ENCODE peak calls at places on chromosome 11, in five cellular contexts. One of them, this sample, is unnamed.

GRCh38 chr11:12137938-12138731 is 27.7 kb downstream of the MICAL2 start:
- DNase-seq in NB4: no peak
- DNase-seq in CD4-positive, alpha-beta memory T cell: no peak
- DNase-seq in GM23248: peak; percentile 67
- DNase-seq in Kasumi-1: no peak
- DNase-seq in this sample: no peak

GRCh38 chr11:134453441-134453840 is 41.4 kb upstream of the B3GAT1 start:
- DNase-seq in NB4: no peak
- DNase-seq in CD4-positive, alpha-beta memory T cell: no peak
- DNase-seq in GM23248: no peak
- DNase-seq in Kasumi-1: no peak
- DNase-seq in this sample: no peak

GRCh38 chr11:119147604-119148333 is 1.1 kb upstream of the ABCG4 start:
- DNase-seq in NB4: peak; percentile 36
- DNase-seq in CD4-positive, alpha-beta memory T cell: no peak
- DNase-seq in GM23248: no peak
- DNase-seq in Kasumi-1: no peak
- DNase-seq in this sample: no peak

GRCh38 chr11:5611627-5612026 is 13.2 kb upstream of the TRIM34 start:
- DNase-seq in NB4: no peak
- DNase-seq in CD4-positive, alpha-beta memory T cell: no peak
- DNase-seq in GM23248: no peak
- DNase-seq in Kasumi-1: no peak
- DNase-seq in this sample: no peak

GRCh38 chr11:16743478-16743877 is 5.0 kb downstream of the C11orf58 start:
- DNase-seq in NB4: no peak
- DNase-seq in CD4-positive, alpha-beta memory T cell: no peak
- DNase-seq in GM23248: no peak
- DNase-seq in Kasumi-1: no peak
- DNase-seq in this sample: no peak

GRCh38 chr11:7098235-7098832 is 9.5 kb downstream of the RBMXL2 start:
- DNase-seq in NB4: peak; percentile 67
- DNase-seq in CD4-positive, alpha-beta memory T cell: peak; percentile 40
- DNase-seq in GM23248: peak; percentile 64
- DNase-seq in Kasumi-1: peak; percentile 86
- DNase-seq in this sample: peak; percentile 17

GRCh38 chr11:104214517-104214916 is 50.6 kb upstream of the PDGFD start:
- DNase-seq in NB4: no peak
- DNase-seq in CD4-positive, alpha-beta memory T cell: no peak
- DNase-seq in GM23248: no peak
- DNase-seq in Kasumi-1: no peak
- DNase-seq in this sample: no peak

GRCh38 chr11:39990413-39990812 is 1469.0 kb downstream of the LRRC4C start:
- DNase-seq in NB4: no peak
- DNase-seq in CD4-positive, alpha-beta memory T cell: no peak
- DNase-seq in GM23248: no peak
- DNase-seq in Kasumi-1: no peak
- DNase-seq in this sample: no peak

GRCh38 chr11:66347425-66348276 is at the start of gene B4GAT1:
- DNase-seq in NB4: peak; percentile 92
- DNase-seq in CD4-positive, alpha-beta memory T cell: peak; percentile 85
- DNase-seq in GM23248: peak; percentile 90
- DNase-seq in Kasumi-1: peak; percentile 65
- DNase-seq in this sample: peak; percentile 76

GRCh38 chr11:116420030-116420429 is 352.8 kb downstream of the BUD13 start:
- DNase-seq in NB4: no peak
- DNase-seq in CD4-positive, alpha-beta memory T cell: no peak
- DNase-seq in GM23248: no peak
- DNase-seq in Kasumi-1: no peak
- DNase-seq in this sample: no peak

GRCh38 chr11:104221455-104221854 is 57.5 kb upstream of the PDGFD start:
- DNase-seq in NB4: no peak
- DNase-seq in CD4-positive, alpha-beta memory T cell: no peak
- DNase-seq in GM23248: no peak
- DNase-seq in Kasumi-1: no peak
- DNase-seq in this sample: no peak

GRCh38 chr11:114163830-114164401 is 104.4 kb downstream of the ZBTB16 start:
- DNase-seq in NB4: peak; percentile 44
- DNase-seq in CD4-positive, alpha-beta memory T cell: no peak
- DNase-seq in GM23248: no peak
- DNase-seq in Kasumi-1: no peak
- DNase-seq in this sample: peak; percentile 69

GRCh38 chr11:2698386-2699184 is 1.2 kb downstream of the KCNQ1OT1 start:
- DNase-seq in NB4: no peak
- DNase-seq in CD4-positive, alpha-beta memory T cell: no peak
- DNase-seq in GM23248: peak; percentile 58
- DNase-seq in Kasumi-1: no peak
- DNase-seq in this sample: no peak

GRCh38 chr11:73729594-73730206 is 31.2 kb downstream of the RAB6A start:
- DNase-seq in NB4: peak; percentile 38
- DNase-seq in CD4-positive, alpha-beta memory T cell: no peak
- DNase-seq in GM23248: peak; percentile 34
- DNase-seq in Kasumi-1: peak; percentile 20
- DNase-seq in this sample: no peak

GRCh38 chr11:103648670-103649400 is 387.6 kb upstream of the DDI1 start:
- DNase-seq in NB4: no peak
- DNase-seq in CD4-positive, alpha-beta memory T cell: no peak
- DNase-seq in GM23248: peak; percentile 35
- DNase-seq in Kasumi-1: no peak
- DNase-seq in this sample: peak; percentile 58